ENCODE peak calls at places on chromosomes 11 and 22, in nine cellular contexts. E is fibroblast of the aortic adventitia, N is upper lobe of right lung, T is dorsolateral prefrontal cortex, O is endothelial cell, F is brain microvascular endothelial cell, S is progenitor cell of endocrine pancreas, D is nephron progenitor cell, C is GM13976. A is an unnamed sample.

GRCh38 chr11:84319853-84320252 is 1033.7 kb upstream of the CCDC90B start:
- DNase-seq in E (no peak), O (no peak), T (no peak), F (no peak), C (no peak), S (no peak), D (no peak), N (no peak), A (no peak)

GRCh38 chr11:95584180-95584579 is 205.4 kb downstream of the FAM76B start:
- DNase-seq in S (no peak), T (no peak), E (peak), O (no peak), F (no peak), C (no peak), D (no peak), N (no peak), A (no peak)

GRCh38 chr11:126969865-126970479 is 30.6 kb downstream of the KIRREL3 start:
- DNase-seq in F (peak), T (peak), O (peak), D (peak), S (no peak), N (no peak), E (peak), C (no peak), A (no peak)

GRCh38 chr11:128878455-128878854 is 11.4 kb upstream of the KCNJ1 start:
- DNase-seq in F (no peak), S (no peak), O (no peak), C (no peak), E (no peak), T (no peak), D (no peak), N (no peak), A (no peak)

GRCh38 chr11:110134120-110134519 is 40.9 kb downstream of the ZC3H12C start:
- DNase-seq in S (no peak), N (no peak), O (no peak), F (no peak), T (no peak), E (no peak), C (no peak), D (no peak), A (no peak)

GRCh38 chr11:76209956-76210885 is 3.9 kb upstream of the WNT11 start:
- DNase-seq in T (no peak), N (peak), C (peak), O (peak), S (peak), F (peak), E (peak), D (peak), A (peak)

GRCh38 chr22:28435271-28435825 is 244.3 kb downstream of the TTC28 start:
- DNase-seq in S (no peak), F (no peak), N (no peak), O (no peak), T (no peak), D (no peak), C (no peak), E (no peak), A (no peak)

GRCh38 chr11:71183878-71184277 is 68.5 kb downstream of the SHANK2 start:
- DNase-seq in N (peak), C (no peak), O (no peak), E (no peak), D (no peak), T (no peak), S (no peak), F (no peak), A (no peak)

GRCh38 chr11:72141066-72141465 is 5.5 kb downstream of the FOLR3 start:
- DNase-seq in O (no peak), T (no peak), S (no peak), C (no peak), E (peak), N (no peak), D (no peak), F (peak), A (peak)

GRCh38 chr11:118149493-118149892 is 3.1 kb downstream of the SCN4B start:
- DNase-seq in C (no peak), E (no peak), N (no peak), F (no peak), O (no peak), S (no peak), D (no peak), T (no peak), A (no peak)

GRCh38 chr11:61787928-61788491 is 4.4 kb downstream of the TMEM258 start:
- DNase-seq in F (peak), C (peak), D (peak), O (peak), T (peak), N (no peak), E (peak), S (peak), A (no peak)
- TF ChIP-seq CTCF in F (peak), C (peak), D (peak), O (peak), T (peak), N (peak), E (peak), S (peak), A (peak)

GRCh38 chr22:42969348-42969975 is 45.5 kb downstream of the PACSIN2 start:
- DNase-seq in S (no peak), F (no peak), C (no peak), O (no peak), T (no peak), E (peak), D (no peak), N (no peak), A (peak)

GRCh38 chr22:42970029-42970428 is 44.9 kb downstream of the PACSIN2 start:
- DNase-seq in D (no peak), F (no peak), O (no peak), C (no peak), E (no peak), S (no peak), T (no peak), N (no peak), A (no peak)

GRCh38 chr22:42967005-42967404 is 47.9 kb downstream of the PACSIN2 start:
- DNase-seq in D (no peak), O (no peak), F (no peak), E (no peak), C (no peak), T (no peak), S (no peak), N (no peak), A (no peak)

GRCh38 chr22:42966389-42966998 is 48.5 kb downstream of the PACSIN2 start:
- DNase-seq in S (no peak), O (no peak), D (no peak), N (no peak), E (no peak), T (peak), C (no peak), F (no peak), A (no peak)

GRCh38 chr22:42967933-42968332 is 47.0 kb downstream of the PACSIN2 start:
- DNase-seq in E (no peak), O (no peak), S (no peak), N (peak), D (no peak), F (no peak), T (peak), C (peak), A (no peak)
- TF ChIP-seq CTCF in E (no peak), O (no peak), S (no peak), N (peak), D (no peak), F (peak), T (no peak), C (no peak), A (peak)

GRCh38 chr22:23243006-23243573 is 62.8 kb downstream of the BCR start:
- DNase-seq in T (no peak), S (no peak), D (peak), E (no peak), O (no peak), C (peak), F (no peak), N (no peak), A (no peak)

GRCh38 chr22:23240639-23241389 is 60.5 kb downstream of the BCR start:
- DNase-seq in N (no peak), F (no peak), S (no peak), D (no peak), T (no peak), E (no peak), O (no peak), C (no peak), A (no peak)

GRCh38 chr22:23241562-23242472 is 61.5 kb downstream of the BCR start:
- DNase-seq in O (no peak), D (no peak), S (no peak), E (no peak), F (no peak), N (no peak), T (no peak), C (no peak), A (no peak)

GRCh38 chr22:23243859-23244689 is 63.8 kb downstream of the BCR start:
- DNase-seq in F (no peak), T (no peak), E (no peak), S (no peak), C (no peak), N (no peak), D (no peak), O (no peak), A (no peak)

DNA sequence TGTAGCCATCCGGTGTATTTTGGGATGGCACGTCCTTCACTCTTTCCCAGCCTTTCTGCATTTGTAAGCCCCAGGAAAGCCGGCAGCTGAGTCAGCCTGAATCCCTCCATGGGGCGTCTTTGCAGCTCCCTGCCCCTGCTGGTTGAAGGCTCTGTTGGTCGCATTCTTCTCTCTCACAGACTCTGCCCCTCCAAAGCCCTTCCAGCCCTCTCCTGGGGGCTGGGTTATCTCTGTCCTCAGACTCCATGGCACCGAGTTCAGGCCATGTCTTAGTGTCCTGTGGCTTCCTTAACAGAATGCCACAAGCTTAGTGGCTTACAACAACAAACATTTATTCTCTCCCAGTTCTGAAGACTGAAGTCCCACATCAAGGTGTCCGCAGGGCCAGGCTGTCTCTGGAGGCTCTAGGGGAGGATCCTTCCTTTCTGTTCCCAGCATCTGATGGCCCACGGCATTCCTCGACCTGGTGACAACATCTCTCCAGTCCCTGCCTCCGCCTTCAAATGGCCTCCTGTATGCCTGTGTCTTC is 62.2 kb downstream of the BCR start:
- DNase-seq in E (no peak), T (no peak), C (no peak), S (no peak), D (peak), O (no peak), N (no peak), F (peak), A (no peak)
- TF ChIP-seq CTCF in E (peak), T (no peak), C (no peak), S (no peak), D (no peak), O (no peak), N (no peak), F (peak), A (no peak)

GRCh38 chr11:65096926-65097325 is 912 bp downstream of the VPS51 start:
- DNase-seq in N (no peak), T (no peak), F (no peak), E (no peak), C (no peak), S (no peak), O (no peak), D (no peak), A (no peak)

GRCh38 chr11:65104628-65105027 is 7.0 kb upstream of the TM7SF2 start:
- DNase-seq in D (no peak), E (no peak), T (no peak), S (no peak), N (no peak), C (no peak), F (no peak), O (no peak), A (no peak)

GRCh38 chr11:65102142-65103095 is 6.4 kb downstream of the VPS51 start:
- DNase-seq in E (peak), N (no peak), T (peak), O (no peak), S (no peak), C (no peak), F (no peak), D (no peak), A (no peak)

GRCh38 chr11:65103476-65103875 is 7.5 kb downstream of the VPS51 start:
- DNase-seq in D (no peak), E (no peak), N (no peak), T (no peak), S (no peak), C (no peak), F (no peak), O (no peak), A (no peak)

DNA sequence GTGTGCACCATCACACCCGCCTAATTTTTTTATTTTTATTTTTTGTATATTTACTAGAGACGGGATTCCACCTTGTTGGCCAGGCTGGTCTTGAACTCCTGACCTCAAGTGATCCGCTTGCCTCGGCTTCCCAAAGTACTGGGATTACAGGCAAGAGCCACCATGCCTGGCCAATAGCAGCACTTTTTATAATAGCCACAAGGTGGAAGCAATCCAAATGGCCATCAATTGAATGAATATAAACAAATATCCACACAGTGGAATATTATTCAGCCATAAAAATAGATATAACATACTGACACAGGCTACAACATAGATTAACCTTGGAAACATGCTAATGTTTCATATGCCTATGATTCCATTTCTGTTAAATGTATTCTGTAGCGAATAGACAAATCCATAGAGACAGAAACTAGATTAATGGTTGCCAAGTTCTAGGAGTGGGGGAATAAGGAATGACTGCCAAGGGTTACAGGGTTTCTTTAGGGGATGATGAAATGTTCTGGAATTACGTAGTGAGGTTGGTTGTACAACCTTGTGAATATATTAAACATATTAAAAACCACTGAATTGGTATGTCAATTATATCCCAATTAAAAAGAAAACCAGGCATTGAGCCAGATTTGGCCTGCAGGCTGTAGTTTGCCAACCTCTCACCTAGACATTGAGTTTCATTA is 4.8 kb downstream of the VPS51 start:
- DNase-seq in F (no peak), T (no peak), E (peak), S (no peak), C (no peak), O (no peak), D (no peak), N (no peak), A (no peak)
- TF ChIP-seq CTCF in F (peak), T (peak), E (no peak), S (peak), C (no peak), O (no peak), D (peak), N (no peak), A (no peak)

GRCh38 chr11:69086152-69086551 is 37.4 kb downstream of the TPCN2 start:
- DNase-seq in E (peak), O (no peak), N (no peak), T (peak), C (no peak), D (no peak), S (no peak), F (no peak), A (no peak)
- TF ChIP-seq CTCF in E (peak), O (no peak), N (no peak), T (no peak), C (no peak), D (no peak), S (no peak), F (peak), A (no peak)

DNA sequence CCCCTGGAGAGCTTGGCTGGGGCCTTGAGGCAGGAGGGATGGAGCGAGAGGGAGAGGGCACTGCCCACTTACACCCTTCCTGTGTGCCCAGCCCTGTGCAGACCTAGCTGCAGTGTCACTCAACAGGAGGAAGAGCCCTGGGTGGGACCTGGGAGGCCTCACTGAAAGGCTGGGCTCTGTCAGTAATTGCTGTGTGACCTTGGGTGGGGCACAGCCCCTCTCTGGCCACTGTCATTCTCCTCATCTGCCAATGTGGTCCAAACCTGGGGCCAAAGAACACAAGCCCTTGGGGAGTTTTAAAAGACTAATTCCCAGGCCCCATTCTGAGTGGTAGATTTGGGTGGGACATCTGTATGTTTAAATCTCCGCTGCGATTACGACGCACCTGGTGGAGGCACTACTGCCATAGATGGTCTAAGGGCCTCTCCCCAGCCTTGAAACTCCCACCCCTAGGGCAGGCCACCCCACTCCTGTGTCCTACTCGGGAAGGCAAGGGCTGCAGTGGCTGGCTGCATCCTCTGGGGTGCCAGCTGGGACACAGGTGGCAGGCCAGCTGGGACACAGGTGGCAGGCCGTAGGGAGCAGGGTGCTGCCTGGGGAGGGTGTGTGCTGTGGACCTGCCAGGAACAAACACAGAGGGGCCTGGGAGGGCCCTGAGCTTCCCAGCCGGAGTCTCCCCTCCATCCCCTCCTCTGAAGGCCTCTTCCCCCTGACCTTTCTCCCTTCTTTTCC is 12.3 kb upstream of the SOX10 start:
- DNase-seq in T (no peak), N (no peak), C (no peak), E (no peak), S (no peak), F (no peak), O (no peak), D (no peak), A (no peak)
- TF ChIP-seq CTCF in T (no peak), N (no peak), C (no peak), E (no peak), S (no peak), F (no peak), O (no peak), D (no peak), A (no peak)

GRCh38 chr22:47189056-47189916 is 426.8 kb downstream of the TBC1D22A start:
- DNase-seq in N (peak), D (no peak), E (no peak), F (no peak), S (no peak), O (no peak), T (no peak), C (no peak), A (no peak)

GRCh38 chr22:47192106-47192650 is 429.7 kb downstream of the TBC1D22A start:
- DNase-seq in T (no peak), O (no peak), S (no peak), C (no peak), E (no peak), D (no peak), F (no peak), N (peak), A (no peak)

GRCh38 chr22:47190276-47190956 is 428.0 kb downstream of the TBC1D22A start:
- DNase-seq in S (no peak), C (no peak), N (peak), T (no peak), E (no peak), F (no peak), D (no peak), O (no peak), A (no peak)

GRCh38 chr22:47191630-47192105 is 429.2 kb downstream of the TBC1D22A start:
- DNase-seq in E (no peak), C (no peak), N (no peak), D (no peak), T (no peak), O (no peak), F (no peak), S (no peak), A (no peak)

DNA sequence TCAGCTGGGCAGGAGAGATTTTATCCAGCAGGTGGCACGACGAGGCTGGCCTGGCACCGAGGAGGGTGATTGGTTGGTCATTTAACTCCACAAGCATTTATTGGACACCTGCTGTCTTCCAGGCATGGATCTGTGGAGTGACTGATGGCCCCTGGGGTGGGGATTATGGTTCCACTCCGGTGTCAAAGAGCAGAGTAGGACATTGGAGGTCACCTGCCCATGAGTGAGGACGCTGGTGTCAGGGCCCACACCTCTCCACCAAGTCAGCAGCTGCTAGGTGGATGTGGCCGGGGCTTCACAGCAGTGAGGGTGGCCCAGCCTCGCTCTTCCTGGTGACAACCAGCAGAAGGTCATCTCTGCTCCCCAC is 428.5 kb downstream of the TBC1D22A start:
- DNase-seq in D (no peak), S (no peak), O (no peak), C (no peak), F (no peak), T (no peak), N (peak), E (no peak), A (no peak)
- TF ChIP-seq CTCF in D (no peak), S (no peak), O (no peak), C (no peak), F (no peak), T (no peak), N (no peak), E (no peak), A (no peak)

DNA sequence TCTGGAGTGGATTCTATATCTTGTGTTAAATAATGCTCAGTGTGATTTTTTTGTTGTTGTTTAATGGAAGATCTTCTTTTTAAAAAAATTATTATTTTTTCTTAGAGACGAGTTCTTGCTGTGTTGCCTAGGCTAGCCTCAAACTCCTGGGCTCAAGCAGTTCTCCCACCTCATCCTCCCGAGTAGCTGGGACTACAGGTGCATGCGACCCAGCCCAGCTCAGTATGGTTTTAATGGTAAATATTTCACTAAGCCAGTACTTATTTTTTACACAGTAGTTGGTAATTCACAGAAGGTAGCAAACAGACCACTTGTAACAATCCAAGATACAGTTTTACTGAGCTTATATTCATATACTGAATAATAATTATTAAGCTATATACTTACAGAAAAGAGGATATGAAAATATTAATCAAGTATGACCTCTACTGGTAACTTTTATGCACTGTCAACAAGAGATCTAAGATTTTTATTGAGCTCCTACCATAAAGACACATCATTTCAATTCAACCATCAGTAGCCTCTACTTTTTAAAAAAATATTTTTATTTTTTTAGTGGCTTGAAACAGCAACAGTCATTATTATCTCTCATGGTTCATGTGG is 6.1 kb upstream of the CD59 start:
- DNase-seq in O (no peak), D (no peak), N (no peak), S (no peak), C (no peak), F (no peak), T (no peak), E (peak), A (no peak)
- TF ChIP-seq CTCF in O (peak), D (no peak), N (peak), S (peak), C (peak), F (no peak), T (peak), E (peak), A (peak)

A was measured in AG09319.